ENCODE peak calls at places on chromosomes 4 and X, in eight cellular contexts. G is endothelial cell, S is lower lobe of right lung, D is retinal pigment epithelial cell, Z is kidney, X is mesothelial cell of epicardium, K is ovary, E is MM.1S. J is an unnamed sample.

GRCh38 chr4:104500452-104500851 is 5.8 kb upstream of the CXXC4 start:
- DNase-seq in G (peak), S (peak), D (no peak), Z (no peak), X (no peak), K (no peak), E (no peak), J (no peak)

GRCh38 chr4:41693629-41694028 is 54.9 kb downstream of the PHOX2B start:
- DNase-seq in G (no peak), S (no peak), D (no peak), Z (no peak), X (no peak), K (no peak), E (peak), J (peak)

GRCh38 chrX:47241201-47242011 is 8.6 kb downstream of the USP11 start:
- DNase-seq in G (no peak), S (no peak), D (no peak), Z (peak), X (no peak), K (no peak), E (no peak), J (no peak)

GRCh38 chr4:145131848-145132247 is 33.7 kb downstream of the ABCE1 start:
- DNase-seq in G (no peak), S (no peak), D (no peak), Z (no peak), X (no peak), K (no peak), E (no peak), J (no peak)

GRCh38 chrX:34875204-34875603 is 67.4 kb upstream of the FAM47B start:
- DNase-seq in G (no peak), S (no peak), D (no peak), Z (no peak), X (no peak), K (no peak), E (peak), J (peak)

GRCh38 chr4:174604198-174604597 is 81.9 kb upstream of the HPGD start:
- DNase-seq in G (no peak), S (no peak), D (no peak), Z (no peak), X (no peak), K (no peak), E (no peak), J (peak)

GRCh38 chrX:55057691-55058249 is 17.1 kb upstream of the PAGE2B start:
- DNase-seq in G (peak), S (no peak), D (no peak), Z (no peak), X (no peak), K (no peak), E (peak), J (peak)

GRCh38 chrX:73877687-73878086 is 314.7 kb downstream of the CHIC1 start:
- DNase-seq in G (no peak), S (no peak), D (no peak), Z (no peak), X (no peak), K (no peak), E (no peak), J (no peak)

GRCh38 chr4:101217353-101218031 is 129.8 kb downstream of the PPP3CA start:
- DNase-seq in G (no peak), S (no peak), D (no peak), Z (no peak), X (no peak), K (no peak), E (no peak), J (peak)

GRCh38 chr4:40241936-40242590 is 45.2 kb downstream of the RHOH start:
- DNase-seq in G (no peak), S (no peak), D (no peak), Z (no peak), X (no peak), K (no peak), E (no peak), J (no peak)

GRCh38 chr4:24917076-24917856 is 4.4 kb upstream of the CCDC149 start:
- DNase-seq in G (no peak), S (no peak), D (no peak), Z (no peak), X (no peak), K (no peak), E (no peak), J (no peak)

GRCh38 chrX:74505437-74505836 is 84.1 kb downstream of the SLC16A2 start:
- DNase-seq in G (no peak), S (no peak), D (no peak), Z (no peak), X (no peak), K (no peak), E (no peak), J (no peak)

DNA sequence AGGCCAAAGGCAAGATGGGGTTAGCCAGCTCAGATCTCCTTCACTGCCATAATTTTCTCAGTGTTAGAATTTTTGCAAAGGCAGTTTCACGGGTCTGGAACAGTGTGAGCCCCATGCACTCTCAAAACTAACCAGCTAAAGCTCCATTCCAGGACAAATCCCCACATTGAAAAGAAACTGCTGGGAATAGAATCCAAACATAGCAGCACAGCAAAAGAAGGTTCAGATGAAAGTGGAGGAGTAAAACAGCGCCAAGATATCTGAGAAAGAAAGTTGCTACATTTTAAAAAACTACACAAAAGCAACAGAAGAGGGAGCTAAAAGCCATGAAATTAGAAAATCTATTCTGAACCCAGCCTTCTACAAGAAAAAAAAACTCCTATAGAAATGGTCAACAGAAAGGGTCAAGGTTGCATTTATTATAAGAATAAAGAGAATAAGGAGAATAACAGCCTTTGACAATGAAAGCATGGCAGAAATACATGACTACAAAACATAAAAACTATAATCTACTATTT is 39.6 kb upstream of the SLC7A3 start:
- DNase-seq in G (no peak), S (no peak), D (no peak), Z (no peak), X (no peak), K (no peak), E (peak), J (peak)
- TF ChIP-seq CTCF in G (no peak), S (peak), D (peak), Z (peak), X (no peak), K (no peak), E (peak), J (peak)

DNA sequence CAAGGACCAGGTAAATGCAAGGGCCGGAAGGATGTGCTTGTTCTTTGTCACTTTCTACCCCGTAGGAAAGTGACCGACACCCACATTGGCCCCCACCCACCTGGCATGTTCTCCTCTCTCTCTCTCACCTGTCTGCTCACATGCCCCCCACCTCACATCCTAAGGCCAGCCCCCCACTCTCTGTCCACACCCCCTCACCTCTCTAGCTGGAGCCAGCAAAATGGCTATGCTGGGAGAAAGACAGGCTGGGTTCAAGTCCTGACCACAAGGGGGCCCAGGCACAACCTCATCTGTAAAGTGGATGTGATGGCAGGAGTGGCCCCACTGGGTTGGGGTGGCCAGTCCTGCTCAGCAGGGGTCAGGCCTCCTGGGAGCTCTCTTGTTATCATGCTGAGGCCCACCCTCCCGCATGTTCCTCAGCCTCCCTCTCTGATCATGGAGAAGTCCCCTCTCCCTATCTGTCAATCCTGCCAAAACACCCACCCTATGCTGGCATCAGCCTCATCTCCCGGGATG is 1.7 kb upstream of the PPP2R2C start:
- DNase-seq in G (peak), S (no peak), D (no peak), Z (no peak), X (peak), K (no peak), E (no peak), J (no peak)
- TF ChIP-seq CTCF in G (peak), S (no peak), D (peak), Z (no peak), X (no peak), K (no peak), E (peak), J (peak)

DNA sequence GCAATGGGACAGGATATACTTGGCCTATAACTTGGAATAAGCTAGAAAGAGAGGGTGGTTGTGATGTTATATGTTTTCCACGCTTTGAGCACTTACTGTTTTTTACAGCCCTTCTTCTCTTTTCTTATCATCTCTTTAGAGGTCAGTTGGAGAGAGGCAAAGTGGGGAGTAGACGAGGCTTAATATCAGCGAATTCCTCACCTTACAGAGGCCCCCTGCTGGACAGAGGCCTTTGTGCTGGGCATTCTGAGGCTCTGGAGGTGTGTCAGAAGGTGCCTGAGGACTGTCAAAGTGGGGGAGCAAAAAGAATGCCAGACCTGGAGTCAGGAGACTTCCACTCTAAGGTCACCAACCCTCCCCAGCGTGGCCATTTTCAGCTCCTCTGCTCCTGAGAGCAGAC is 42.5 kb downstream of the MAMLD1 start:
- DNase-seq in G (peak), S (no peak), D (no peak), Z (no peak), X (no peak), K (no peak), E (no peak), J (no peak)
- TF ChIP-seq CTCF in G (no peak), S (no peak), D (peak), Z (no peak), X (no peak), K (no peak), E (no peak), J (peak)

DNA sequence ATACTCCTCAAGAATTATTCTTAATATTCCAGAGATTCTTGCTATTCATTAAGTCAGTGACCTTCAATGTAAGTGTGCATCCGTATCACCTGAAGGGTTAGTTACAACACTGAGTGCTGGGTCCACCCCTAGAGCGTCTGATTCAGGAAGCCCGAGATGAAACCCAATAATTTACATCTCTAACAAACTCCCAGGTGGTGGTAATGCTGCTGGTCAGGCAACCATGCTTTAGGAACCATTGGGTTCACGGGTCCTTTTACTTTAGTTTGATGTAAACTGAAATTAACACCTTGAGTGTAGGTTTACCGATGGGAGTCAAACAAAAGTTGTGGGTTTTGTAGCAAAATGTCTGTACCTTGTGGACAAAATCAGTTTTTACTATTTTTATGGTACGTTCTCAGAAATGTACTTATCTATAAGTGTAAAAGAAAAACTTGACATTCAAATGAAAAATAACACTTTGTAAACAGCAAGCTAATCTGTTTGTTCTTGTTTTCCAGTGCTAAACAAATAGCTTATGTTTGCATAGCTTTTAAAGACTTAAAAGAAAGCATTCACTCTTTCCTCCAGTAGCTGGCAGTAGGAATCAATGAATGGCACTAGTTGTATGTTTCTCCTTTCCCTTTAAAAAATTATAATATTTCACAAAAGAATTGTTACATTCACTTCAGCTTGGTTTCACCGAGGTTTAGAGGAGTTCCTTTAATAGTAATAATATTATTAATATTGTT is 32.7 kb downstream of the ACE2 start:
- DNase-seq in G (no peak), S (no peak), D (no peak), Z (no peak), X (no peak), K (no peak), E (no peak), J (peak)
- TF ChIP-seq CTCF in G (no peak), S (peak), D (peak), Z (no peak), X (no peak), K (no peak), E (no peak), J (peak)

DNA sequence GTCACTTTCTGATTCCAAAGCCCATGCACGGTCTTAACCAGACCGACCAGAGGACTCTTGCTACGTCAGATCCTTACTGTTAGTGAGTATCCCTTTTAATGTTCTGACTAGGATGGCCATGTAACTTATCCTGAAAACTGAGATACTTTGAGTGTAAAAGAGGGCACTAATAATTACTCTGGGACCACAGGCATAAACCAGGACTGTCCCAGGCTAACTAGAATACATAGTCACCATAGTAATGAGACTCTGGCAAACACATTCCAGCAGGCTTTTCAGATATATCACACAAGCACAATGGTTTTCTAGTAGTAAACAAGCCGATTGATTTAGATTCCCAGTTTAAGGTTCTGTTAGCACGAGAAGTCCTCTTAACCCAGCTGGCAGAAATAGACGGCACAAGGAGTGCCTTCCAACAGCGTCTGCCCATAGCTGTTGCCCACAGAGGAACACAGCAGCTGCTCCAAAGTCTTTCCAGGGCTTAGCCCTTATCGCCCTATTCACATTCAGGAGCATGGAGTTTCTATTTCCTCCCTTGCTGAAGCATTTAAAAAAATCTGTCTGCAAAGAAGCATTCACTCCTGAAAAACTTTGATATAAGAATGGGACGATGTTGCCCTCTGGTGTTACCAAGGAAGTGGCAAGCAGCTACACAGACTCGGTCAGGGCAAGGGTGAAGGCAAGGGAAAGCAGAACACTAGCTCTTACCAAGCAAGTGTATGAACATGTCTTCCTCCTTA is 92.4 kb downstream of the CXCL13 start:
- DNase-seq in G (peak), S (no peak), D (peak), Z (peak), X (no peak), K (no peak), E (no peak), J (peak)
- TF ChIP-seq CTCF in G (no peak), S (peak), D (peak), Z (peak), X (no peak), K (no peak), E (peak), J (peak)

DNA sequence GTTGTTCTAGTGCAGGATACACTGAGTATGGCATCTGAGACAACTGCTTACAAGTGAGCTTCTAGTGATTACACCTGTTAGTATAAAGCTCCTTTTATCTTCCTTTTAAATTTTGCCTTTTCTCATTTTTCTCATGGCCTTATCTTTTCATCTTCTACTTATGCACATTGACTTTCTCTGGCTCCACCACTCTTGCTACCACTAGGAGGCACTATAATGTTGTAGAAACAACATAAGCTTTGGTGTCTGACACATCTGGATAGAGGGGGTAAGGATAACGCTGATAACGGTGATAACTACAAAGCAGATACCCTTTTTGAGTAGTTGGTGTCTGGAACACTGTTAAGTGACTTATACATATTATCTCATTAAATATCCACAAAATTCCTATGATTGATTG is 187.4 kb upstream of the TEX13C start:
- DNase-seq in G (no peak), S (no peak), D (no peak), Z (no peak), X (no peak), K (no peak), E (peak), J (no peak)
- TF ChIP-seq CTCF in G (peak), S (peak), D (peak), Z (peak), X (peak), K (no peak), E (peak), J (no peak)

GRCh38 chr4:8155660-8156421 is 2.8 kb downstream of the ABLIM2 start:
- DNase-seq in G (no peak), S (no peak), D (no peak), Z (peak), X (no peak), K (no peak), E (no peak), J (no peak)
- TF ChIP-seq CTCF in G (no peak), S (no peak), D (no peak), Z (no peak), X (no peak), K (no peak), E (no peak), J (no peak)

GRCh38 chr4:13454786-13455185 is 29.4 kb downstream of the RAB28 start:
- DNase-seq in G (no peak), S (no peak), D (no peak), Z (no peak), X (no peak), K (no peak), E (no peak), J (no peak)
- TF ChIP-seq CTCF in G (no peak), S (no peak), D (no peak), Z (no peak), X (no peak), K (no peak), E (no peak), J (no peak)